ENCODE peak calls at places on chromosome 2, in five cellular contexts. L, N, C, P and I are unnamed samples.

GRCh38 chr2:126739093-126739492 is 83.1 kb downstream of the GYPC start:
- DNase-seq in P (no peak), C (no peak), L (no peak), N (no peak), I (no peak)

GRCh38 chr2:75503048-75503607 is 57.6 kb downstream of the EVA1A start:
- DNase-seq in P (peak), L (no peak), C (no peak), N (no peak), I (no peak)

GRCh38 chr2:42268528-42269151 is 92.4 kb downstream of the COX7A2L start:
- DNase-seq in N (no peak), P (no peak), L (no peak), C (no peak), I (no peak)

GRCh38 chr2:62071126-62071598 is 124.8 kb upstream of the B3GNT2 start:
- DNase-seq in L (no peak), N (no peak), P (no peak), C (no peak), I (no peak)

GRCh38 chr2:172614932-172615331 is 59.0 kb downstream of the PDK1 start:
- DNase-seq in C (no peak), L (no peak), N (no peak), P (no peak), I (no peak)

GRCh38 chr2:71937401-71937800 is 210.3 kb downstream of the CYP26B1 start:
- DNase-seq in L (no peak), N (no peak), P (no peak), C (no peak), I (no peak)

GRCh38 chr2:225429718-225430117 is 30.2 kb downstream of the NYAP2 start:
- DNase-seq in N (no peak), C (peak), P (peak), L (no peak), I (no peak)

GRCh38 chr2:134271758-134272157 is 17.9 kb downstream of the MGAT5 start:
- DNase-seq in N (no peak), P (no peak), L (no peak), C (no peak), I (no peak)

GRCh38 chr2:119476301-119477117 is 44.9 kb downstream of the TMEM37 start:
- DNase-seq in L (peak), C (peak), N (no peak), P (peak), I (peak)

GRCh38 chr2:69437751-69438154 is 518 bp upstream of the NFU1 start:
- DNase-seq in L (no peak), C (peak), P (no peak), N (no peak), I (no peak)

GRCh38 chr2:45055261-45055660 is 46.0 kb upstream of the SIX2 start:
- DNase-seq in P (no peak), L (no peak), N (no peak), C (no peak), I (no peak)

GRCh38 chr2:127472268-127472667 is 54.0 kb downstream of the IWS1 start:
- DNase-seq in L (no peak), N (no peak), C (no peak), P (no peak), I (no peak)

GRCh38 chr2:74890711-74891110 is 56.8 kb downstream of the HK2 start:
- DNase-seq in C (no peak), P (no peak), N (no peak), L (no peak), I (no peak)

GRCh38 chr2:98578231-98578630 is 30.1 kb downstream of the COA5 start:
- DNase-seq in C (no peak), L (no peak), P (no peak), N (no peak), I (no peak)

GRCh38 chr2:43623052-43623451 is 14.0 kb upstream of the PLEKHH2 start:
- DNase-seq in C (no peak), P (no peak), L (no peak), N (no peak), I (no peak)

GRCh38 chr2:235659767-235660322 is 166.0 kb downstream of the AGAP1 start:
- DNase-seq in L (peak), N (no peak), P (no peak), C (no peak), I (no peak)

DNA sequence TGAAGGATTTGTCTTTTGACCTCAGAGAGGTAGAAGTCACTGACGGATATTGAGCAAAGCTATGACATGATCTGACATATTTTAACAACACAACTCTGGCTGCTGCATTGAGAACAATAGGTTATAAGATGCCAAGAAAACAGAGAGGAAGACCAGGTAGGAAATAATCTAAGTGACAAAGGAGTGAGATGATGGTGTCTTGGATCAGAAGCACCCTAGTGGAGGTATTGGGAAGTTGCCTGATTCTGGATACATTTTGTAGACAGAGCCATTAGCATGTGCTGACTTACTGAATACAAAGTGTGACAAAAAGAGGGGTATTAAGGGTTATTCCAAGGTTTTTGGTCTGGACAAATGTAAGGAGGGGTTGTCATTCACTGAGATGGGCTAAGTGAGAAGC is 1438.1 kb downstream of the DPP10 start:
- DNase-seq in C (no peak), P (no peak), L (no peak), N (no peak), I (no peak)
- TF ChIP-seq CTCF in C (no peak), P (no peak), L (no peak), N (no peak), I (peak)

DNA sequence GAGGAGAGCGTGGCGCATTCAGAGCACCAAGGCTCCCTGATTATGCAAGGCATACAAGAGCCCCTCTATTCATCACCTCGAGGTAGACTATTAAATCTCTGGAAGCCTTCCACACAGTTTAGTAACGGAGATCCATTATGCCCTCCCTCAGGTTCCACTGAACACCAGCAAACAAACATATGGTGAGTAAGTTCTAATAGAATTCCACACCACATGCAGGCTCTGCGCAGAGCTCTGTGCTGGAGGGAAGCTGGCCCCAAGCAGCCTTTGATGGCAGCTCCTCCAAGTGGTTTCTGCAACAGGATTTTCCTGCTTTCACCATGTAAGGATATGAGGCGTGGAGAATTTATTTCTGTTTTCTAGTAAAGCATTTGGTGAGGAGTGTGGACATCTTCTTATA is 238.6 kb downstream of the C1D start:
- DNase-seq in P (no peak), C (no peak), L (no peak), N (no peak), I (no peak)
- TF ChIP-seq CTCF in P (no peak), C (no peak), L (no peak), N (no peak), I (no peak)

GRCh38 chr2:84833481-84834150 is 47.3 kb downstream of the TRABD2A start:
- DNase-seq in C (no peak), N (no peak), L (no peak), P (no peak), I (no peak)
- TF ChIP-seq CTCF in C (no peak), N (no peak), L (no peak), P (no peak), I (no peak)

DNA sequence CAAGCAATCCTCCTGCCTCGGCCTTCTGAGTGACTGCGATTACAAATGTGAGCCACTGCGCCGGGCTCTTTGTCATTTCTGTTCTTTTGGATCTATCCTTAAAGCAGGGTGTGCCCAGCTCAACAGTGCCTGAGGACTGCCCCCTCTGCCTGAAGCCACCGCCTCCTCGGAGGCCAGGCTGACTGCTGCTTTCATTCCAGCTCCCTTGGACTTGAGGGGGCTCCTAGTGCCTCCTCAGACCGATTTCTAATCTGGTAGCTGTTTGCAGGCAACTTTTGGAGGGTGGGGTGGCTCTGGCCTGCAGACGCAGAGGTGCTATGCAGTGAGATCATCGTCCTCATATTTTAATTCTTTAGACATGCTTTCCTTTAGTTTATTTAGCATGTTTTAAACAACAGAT is 35.9 kb upstream of the KLF11 start:
- DNase-seq in N (no peak), L (no peak), C (no peak), P (no peak), I (no peak)
- TF ChIP-seq CTCF in N (no peak), L (no peak), C (no peak), P (no peak), I (no peak)

GRCh38 chr2:241272722-241273551 is 42.5 kb downstream of the HDLBP start:
- DNase-seq in C (peak), N (no peak), L (peak), P (no peak), I (peak)

GRCh38 chr2:241274127-241274526 is 41.3 kb downstream of the HDLBP start:
- DNase-seq in N (no peak), P (no peak), C (peak), L (no peak), I (no peak)

GRCh38 chr2:241271641-241272297 is 43.7 kb downstream of the HDLBP start:
- DNase-seq in P (no peak), L (peak), C (peak), N (no peak), I (peak)

GRCh38 chr2:241272298-241272721 is 43.2 kb downstream of the HDLBP start:
- DNase-seq in N (no peak), P (no peak), C (peak), L (peak), I (peak)

DNA sequence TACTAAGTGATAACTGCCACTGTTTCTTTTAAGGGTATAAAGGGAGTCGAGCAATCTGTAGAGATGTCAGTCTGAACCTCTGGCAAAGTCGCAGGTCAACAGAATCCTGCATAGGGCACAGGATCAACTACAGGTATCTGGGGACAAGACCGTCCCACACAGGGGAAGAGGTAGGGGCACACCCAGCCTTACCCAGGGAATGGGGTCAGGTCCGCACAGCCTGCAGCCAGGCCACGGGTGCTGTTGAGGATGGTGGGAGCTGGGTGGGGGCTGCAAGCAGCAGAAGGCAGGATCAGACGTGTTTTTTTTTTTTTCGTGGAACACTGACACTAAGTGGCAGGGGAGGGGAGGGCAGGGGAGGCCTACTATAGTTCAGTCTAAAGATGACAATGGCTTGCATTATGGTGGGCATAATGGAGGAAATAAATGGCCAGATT is 41.9 kb downstream of the HDLBP start:
- DNase-seq in L (no peak), C (peak), P (no peak), N (no peak), I (no peak)
- TF ChIP-seq CTCF in L (no peak), C (no peak), P (no peak), N (no peak), I (no peak)

DNA sequence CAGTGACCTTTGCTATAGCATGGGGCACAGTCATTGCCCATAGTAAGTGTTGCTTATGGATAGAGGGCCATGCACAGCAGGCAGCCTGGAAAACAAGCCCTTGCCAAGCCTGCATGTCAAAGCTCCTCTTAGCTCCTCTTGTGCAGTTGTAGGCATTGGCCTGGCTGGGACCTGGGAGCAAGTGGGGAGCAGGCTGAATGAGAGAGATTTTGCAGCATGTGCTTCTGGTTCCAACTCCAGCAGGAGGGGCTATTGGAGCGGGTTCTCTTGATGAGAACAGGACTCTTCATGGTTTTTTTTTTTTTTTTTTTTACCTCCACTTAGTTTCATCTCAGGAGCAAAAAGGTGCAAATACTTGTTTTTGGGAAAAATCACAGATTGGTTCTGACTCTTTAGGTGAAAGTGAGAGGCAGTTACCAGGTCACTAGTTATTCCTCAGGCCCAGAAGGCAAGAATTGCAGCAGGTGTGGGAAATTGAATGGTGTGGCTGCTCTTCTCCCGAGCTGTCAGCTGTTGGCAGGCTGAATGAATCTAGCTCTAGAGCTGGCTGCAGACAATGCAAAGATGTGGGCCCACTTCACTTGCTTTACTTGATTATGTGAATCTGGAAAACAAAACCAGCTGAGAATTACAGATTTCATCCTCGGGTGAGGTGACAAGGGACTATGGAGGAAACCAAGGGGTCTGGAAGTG is 95.9 kb downstream of the MAP4K4 start:
- DNase-seq in N (no peak), P (no peak), L (no peak), C (no peak), I (no peak)
- TF ChIP-seq CTCF in N (no peak), P (peak), L (peak), C (no peak), I (peak)

GRCh38 chr2:131156452-131157149 is 51.5 kb downstream of the PLEKHB2 start:
- DNase-seq in C (no peak), P (no peak), L (no peak), N (no peak), I (no peak)
- TF ChIP-seq CTCF in C (no peak), P (peak), L (no peak), N (no peak), I (no peak)